ENCODE peak calls at places on chromosomes 1 and 21, in ten cellular contexts. One of them, this sample, is unnamed.

GRCh38 chr1:218468707-218469106 is 123.6 kb downstream of the TGFB2 start:
- DNase-seq in fibroblast of mammary gland: no peak
- DNase-seq in tibial artery: no peak
- DNase-seq in RWPE1: no peak
- DNase-seq in nephron progenitor cell: no peak
- DNase-seq in fibroblast of pulmonary artery: no peak
- DNase-seq in osteoblast: no peak
- DNase-seq in WERI-Rb-1: no peak
- DNase-seq in endothelial cell: no peak
- DNase-seq in left ventricle myocardium inferior: no peak
- DNase-seq in this sample: no peak

GRCh38 chr21:45467221-45467779 is 62.3 kb downstream of the COL18A1 start:
- DNase-seq in fibroblast of mammary gland: no peak
- DNase-seq in tibial artery: no peak
- DNase-seq in RWPE1: peak
- DNase-seq in nephron progenitor cell: no peak
- DNase-seq in fibroblast of pulmonary artery: no peak
- DNase-seq in osteoblast: peak
- DNase-seq in WERI-Rb-1: no peak
- DNase-seq in endothelial cell: no peak
- DNase-seq in left ventricle myocardium inferior: peak
- DNase-seq in this sample: no peak

GRCh38 chr1:67850611-67851075 is 17.4 kb upstream of the GNG12 start:
- DNase-seq in fibroblast of mammary gland: peak
- DNase-seq in tibial artery: peak
- DNase-seq in RWPE1: peak
- DNase-seq in nephron progenitor cell: no peak
- DNase-seq in fibroblast of pulmonary artery: peak
- DNase-seq in osteoblast: peak
- DNase-seq in WERI-Rb-1: no peak
- DNase-seq in endothelial cell: no peak
- DNase-seq in left ventricle myocardium inferior: peak
- DNase-seq in this sample: peak

GRCh38 chr1:173758980-173759379 is 44.2 kb downstream of the KLHL20 start:
- DNase-seq in fibroblast of mammary gland: no peak
- DNase-seq in tibial artery: no peak
- DNase-seq in RWPE1: peak
- DNase-seq in nephron progenitor cell: no peak
- DNase-seq in fibroblast of pulmonary artery: no peak
- DNase-seq in osteoblast: no peak
- DNase-seq in WERI-Rb-1: no peak
- DNase-seq in endothelial cell: no peak
- DNase-seq in left ventricle myocardium inferior: no peak
- DNase-seq in this sample: no peak

GRCh38 chr1:234683856-234684632 is 74.1 kb upstream of the IRF2BP2 start:
- DNase-seq in fibroblast of mammary gland: peak
- DNase-seq in tibial artery: peak
- DNase-seq in RWPE1: peak
- DNase-seq in nephron progenitor cell: no peak
- DNase-seq in fibroblast of pulmonary artery: peak
- DNase-seq in osteoblast: no peak
- DNase-seq in WERI-Rb-1: no peak
- DNase-seq in endothelial cell: no peak
- DNase-seq in left ventricle myocardium inferior: peak
- DNase-seq in this sample: peak

GRCh38 chr1:59669752-59670312 is 144.9 kb upstream of the HOOK1 start:
- DNase-seq in fibroblast of mammary gland: peak
- DNase-seq in tibial artery: peak
- DNase-seq in RWPE1: no peak
- DNase-seq in nephron progenitor cell: no peak
- DNase-seq in fibroblast of pulmonary artery: peak
- DNase-seq in osteoblast: no peak
- DNase-seq in WERI-Rb-1: no peak
- DNase-seq in endothelial cell: no peak
- DNase-seq in left ventricle myocardium inferior: peak
- DNase-seq in this sample: no peak

GRCh38 chr21:14383596-14384210 is 757 bp upstream of the HSPA13 start:
- DNase-seq in fibroblast of mammary gland: peak
- DNase-seq in tibial artery: no peak
- DNase-seq in RWPE1: no peak
- DNase-seq in nephron progenitor cell: no peak
- DNase-seq in fibroblast of pulmonary artery: peak
- DNase-seq in osteoblast: peak
- DNase-seq in WERI-Rb-1: no peak
- DNase-seq in endothelial cell: no peak
- DNase-seq in left ventricle myocardium inferior: no peak
- DNase-seq in this sample: peak

GRCh38 chr1:223175633-223176032 is 32.6 kb upstream of the TLR5 start:
- DNase-seq in fibroblast of mammary gland: no peak
- DNase-seq in tibial artery: peak
- DNase-seq in RWPE1: no peak
- DNase-seq in nephron progenitor cell: no peak
- DNase-seq in fibroblast of pulmonary artery: no peak
- DNase-seq in osteoblast: no peak
- DNase-seq in WERI-Rb-1: no peak
- DNase-seq in endothelial cell: no peak
- DNase-seq in left ventricle myocardium inferior: no peak
- DNase-seq in this sample: no peak

DNA sequence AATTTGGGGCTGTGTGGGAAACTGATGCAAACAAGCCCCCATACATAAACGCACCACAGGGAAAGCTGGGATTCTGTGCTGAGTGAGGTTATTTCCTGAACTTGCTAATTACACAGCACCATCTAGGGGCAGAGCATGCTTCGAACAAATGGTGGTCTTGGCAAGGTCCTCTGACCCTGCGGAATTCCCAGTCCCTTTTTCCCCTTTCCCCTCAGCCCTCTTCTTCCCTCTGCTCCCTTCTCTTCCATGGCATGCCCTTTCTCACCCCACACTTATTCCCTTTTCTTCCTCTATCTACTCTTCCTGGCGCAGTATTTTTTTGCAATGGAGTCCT is 134.5 kb upstream of the VANGL1 start:
- DNase-seq in fibroblast of mammary gland: peak
- DNase-seq in tibial artery: no peak
- DNase-seq in RWPE1: peak
- DNase-seq in nephron progenitor cell: peak
- DNase-seq in fibroblast of pulmonary artery: peak
- DNase-seq in osteoblast: peak
- DNase-seq in WERI-Rb-1: peak
- DNase-seq in endothelial cell: peak
- DNase-seq in left ventricle myocardium inferior: no peak
- DNase-seq in this sample: peak
- TF ChIP-seq CTCF in fibroblast of mammary gland: peak
- TF ChIP-seq CTCF in tibial artery: no peak
- TF ChIP-seq CTCF in RWPE1: peak
- TF ChIP-seq CTCF in nephron progenitor cell: peak
- TF ChIP-seq CTCF in fibroblast of pulmonary artery: peak
- TF ChIP-seq CTCF in osteoblast: peak
- TF ChIP-seq CTCF in WERI-Rb-1: peak
- TF ChIP-seq CTCF in endothelial cell: no peak
- TF ChIP-seq CTCF in left ventricle myocardium inferior: peak
- TF ChIP-seq CTCF in this sample: peak

GRCh38 chr1:226404904-226405222 is 3.0 kb downstream of the PARP1 start:
- DNase-seq in fibroblast of mammary gland: no peak
- DNase-seq in tibial artery: no peak
- DNase-seq in RWPE1: no peak
- DNase-seq in nephron progenitor cell: no peak
- DNase-seq in fibroblast of pulmonary artery: no peak
- DNase-seq in osteoblast: no peak
- DNase-seq in WERI-Rb-1: no peak
- DNase-seq in endothelial cell: no peak
- DNase-seq in left ventricle myocardium inferior: no peak
- DNase-seq in this sample: no peak

GRCh38 chr1:226405411-226405988 is 2.4 kb downstream of the PARP1 start:
- DNase-seq in fibroblast of mammary gland: no peak
- DNase-seq in tibial artery: no peak
- DNase-seq in RWPE1: no peak
- DNase-seq in nephron progenitor cell: no peak
- DNase-seq in fibroblast of pulmonary artery: no peak
- DNase-seq in osteoblast: no peak
- DNase-seq in WERI-Rb-1: no peak
- DNase-seq in endothelial cell: no peak
- DNase-seq in left ventricle myocardium inferior: no peak
- DNase-seq in this sample: no peak

GRCh38 chr1:226402615-226403521 is 5.0 kb downstream of the PARP1 start:
- DNase-seq in fibroblast of mammary gland: no peak
- DNase-seq in tibial artery: no peak
- DNase-seq in RWPE1: no peak
- DNase-seq in nephron progenitor cell: no peak
- DNase-seq in fibroblast of pulmonary artery: no peak
- DNase-seq in osteoblast: no peak
- DNase-seq in WERI-Rb-1: no peak
- DNase-seq in endothelial cell: no peak
- DNase-seq in left ventricle myocardium inferior: no peak
- DNase-seq in this sample: no peak

GRCh38 chr1:226404063-226404903 is 3.6 kb downstream of the PARP1 start:
- DNase-seq in fibroblast of mammary gland: peak
- DNase-seq in tibial artery: no peak
- DNase-seq in RWPE1: no peak
- DNase-seq in nephron progenitor cell: no peak
- DNase-seq in fibroblast of pulmonary artery: peak
- DNase-seq in osteoblast: peak
- DNase-seq in WERI-Rb-1: no peak
- DNase-seq in endothelial cell: no peak
- DNase-seq in left ventricle myocardium inferior: no peak
- DNase-seq in this sample: no peak

GRCh38 chr1:226403522-226404034 is 4.3 kb downstream of the PARP1 start:
- DNase-seq in fibroblast of mammary gland: peak
- DNase-seq in tibial artery: no peak
- DNase-seq in RWPE1: peak
- DNase-seq in nephron progenitor cell: peak
- DNase-seq in fibroblast of pulmonary artery: peak
- DNase-seq in osteoblast: peak
- DNase-seq in WERI-Rb-1: peak
- DNase-seq in endothelial cell: peak
- DNase-seq in left ventricle myocardium inferior: no peak
- DNase-seq in this sample: peak
- TF ChIP-seq CTCF in fibroblast of mammary gland: peak
- TF ChIP-seq CTCF in tibial artery: no peak
- TF ChIP-seq CTCF in RWPE1: no peak
- TF ChIP-seq CTCF in nephron progenitor cell: peak
- TF ChIP-seq CTCF in fibroblast of pulmonary artery: peak
- TF ChIP-seq CTCF in osteoblast: peak
- TF ChIP-seq CTCF in WERI-Rb-1: peak
- TF ChIP-seq CTCF in endothelial cell: peak
- TF ChIP-seq CTCF in left ventricle myocardium inferior: peak
- TF ChIP-seq CTCF in this sample: peak

GRCh38 chr1:3518756-3519155 is 64.3 kb downstream of the ARHGEF16 start:
- DNase-seq in fibroblast of mammary gland: no peak
- DNase-seq in tibial artery: no peak
- DNase-seq in RWPE1: no peak
- DNase-seq in nephron progenitor cell: no peak
- DNase-seq in fibroblast of pulmonary artery: no peak
- DNase-seq in osteoblast: no peak
- DNase-seq in WERI-Rb-1: no peak
- DNase-seq in endothelial cell: no peak
- DNase-seq in left ventricle myocardium inferior: no peak
- DNase-seq in this sample: no peak

GRCh38 chr1:3516911-3517310 is 62.4 kb downstream of the ARHGEF16 start:
- DNase-seq in fibroblast of mammary gland: no peak
- DNase-seq in tibial artery: no peak
- DNase-seq in RWPE1: no peak
- DNase-seq in nephron progenitor cell: no peak
- DNase-seq in fibroblast of pulmonary artery: no peak
- DNase-seq in osteoblast: no peak
- DNase-seq in WERI-Rb-1: no peak
- DNase-seq in endothelial cell: no peak
- DNase-seq in left ventricle myocardium inferior: no peak
- DNase-seq in this sample: no peak

GRCh38 chr1:3516481-3516869 is 62.0 kb downstream of the ARHGEF16 start:
- DNase-seq in fibroblast of mammary gland: no peak
- DNase-seq in tibial artery: no peak
- DNase-seq in RWPE1: no peak
- DNase-seq in nephron progenitor cell: no peak
- DNase-seq in fibroblast of pulmonary artery: no peak
- DNase-seq in osteoblast: no peak
- DNase-seq in WERI-Rb-1: no peak
- DNase-seq in endothelial cell: no peak
- DNase-seq in left ventricle myocardium inferior: no peak
- DNase-seq in this sample: no peak

GRCh38 chr1:3519301-3519885 is 64.9 kb downstream of the ARHGEF16 start:
- DNase-seq in fibroblast of mammary gland: no peak
- DNase-seq in tibial artery: no peak
- DNase-seq in RWPE1: no peak
- DNase-seq in nephron progenitor cell: no peak
- DNase-seq in fibroblast of pulmonary artery: no peak
- DNase-seq in osteoblast: no peak
- DNase-seq in WERI-Rb-1: no peak
- DNase-seq in endothelial cell: no peak
- DNase-seq in left ventricle myocardium inferior: no peak
- DNase-seq in this sample: no peak

DNA sequence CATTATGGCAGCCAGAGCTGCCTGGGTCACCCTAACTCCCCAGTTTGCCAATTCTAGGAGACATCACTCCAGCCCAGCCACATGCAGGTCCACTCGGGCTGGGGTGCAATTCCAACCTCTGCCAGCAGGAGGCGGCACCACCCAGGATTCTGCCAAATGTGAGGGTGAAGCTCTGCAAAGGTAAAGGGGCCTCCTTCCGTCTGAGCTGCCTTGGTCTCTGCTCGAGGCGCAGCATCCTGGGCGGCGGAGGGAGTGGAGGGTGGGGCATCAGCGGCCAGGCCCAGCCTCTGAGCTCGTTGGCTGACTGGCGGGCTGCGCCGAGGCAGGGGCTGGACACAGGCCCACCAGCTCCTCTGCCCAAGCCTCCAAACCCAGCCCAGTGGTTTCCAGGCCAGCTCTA is 63.8 kb downstream of the ARHGEF16 start:
- DNase-seq in fibroblast of mammary gland: no peak
- DNase-seq in tibial artery: no peak
- DNase-seq in RWPE1: no peak
- DNase-seq in nephron progenitor cell: no peak
- DNase-seq in fibroblast of pulmonary artery: no peak
- DNase-seq in osteoblast: no peak
- DNase-seq in WERI-Rb-1: peak
- DNase-seq in endothelial cell: no peak
- DNase-seq in left ventricle myocardium inferior: no peak
- DNase-seq in this sample: no peak
- TF ChIP-seq CTCF in fibroblast of mammary gland: peak
- TF ChIP-seq CTCF in tibial artery: peak
- TF ChIP-seq CTCF in RWPE1: peak
- TF ChIP-seq CTCF in nephron progenitor cell: peak
- TF ChIP-seq CTCF in fibroblast of pulmonary artery: peak
- TF ChIP-seq CTCF in osteoblast: peak
- TF ChIP-seq CTCF in WERI-Rb-1: peak
- TF ChIP-seq CTCF in endothelial cell: peak
- TF ChIP-seq CTCF in left ventricle myocardium inferior: peak
- TF ChIP-seq CTCF in this sample: peak

GRCh38 chr1:203165101-203165799 is 10.4 kb downstream of the MYBPH start:
- DNase-seq in fibroblast of mammary gland: no peak
- DNase-seq in tibial artery: no peak
- DNase-seq in RWPE1: no peak
- DNase-seq in nephron progenitor cell: no peak
- DNase-seq in fibroblast of pulmonary artery: no peak
- DNase-seq in osteoblast: peak
- DNase-seq in WERI-Rb-1: no peak
- DNase-seq in endothelial cell: no peak
- DNase-seq in left ventricle myocardium inferior: no peak
- DNase-seq in this sample: no peak
- TF ChIP-seq CTCF in fibroblast of mammary gland: no peak
- TF ChIP-seq CTCF in tibial artery: no peak
- TF ChIP-seq CTCF in RWPE1: no peak
- TF ChIP-seq CTCF in nephron progenitor cell: no peak
- TF ChIP-seq CTCF in fibroblast of pulmonary artery: no peak
- TF ChIP-seq CTCF in osteoblast: no peak
- TF ChIP-seq CTCF in WERI-Rb-1: no peak
- TF ChIP-seq CTCF in endothelial cell: no peak
- TF ChIP-seq CTCF in left ventricle myocardium inferior: no peak
- TF ChIP-seq CTCF in this sample: no peak

This sample was measured in Calu3.